ENCODE peak calls at places on chromosomes 7 and 10, in nine cellular contexts. One of them, this sample, is unnamed.

GRCh38 chr7:131578602-131579001 is 22.2 kb upstream of the PODXL start:
- DNase-seq in cardiac fibroblast: no peak
- DNase-seq in CD8-positive, alpha-beta T cell: no peak
- DNase-seq in GM23338: peak; percentile 40
- DNase-seq in fibroblast of the aortic adventitia: no peak
- DNase-seq in AG04450: no peak
- DNase-seq in fibroblast of mammary gland: no peak
- DNase-seq in A673: no peak
- DNase-seq in glutamatergic neuron: no peak
- DNase-seq in this sample: no peak

GRCh38 chr7:112938895-112939588 is 147.6 kb downstream of the GPR85 start:
- DNase-seq in fibroblast of mammary gland: peak; percentile 12
- DNase-seq in CD8-positive, alpha-beta T cell: peak; percentile 52
- DNase-seq in GM23338: peak; percentile 87
- DNase-seq in A673: peak; percentile 55
- DNase-seq in cardiac fibroblast: peak; percentile 25
- DNase-seq in AG04450: no peak
- DNase-seq in glutamatergic neuron: peak; percentile 57
- DNase-seq in fibroblast of the aortic adventitia: peak; percentile 28
- DNase-seq in this sample: peak; percentile 22

GRCh38 chr7:98202367-98203195 is 8.7 kb upstream of the BHLHA15 start:
- DNase-seq in A673: no peak
- DNase-seq in GM23338: no peak
- DNase-seq in CD8-positive, alpha-beta T cell: peak; percentile 81
- DNase-seq in fibroblast of the aortic adventitia: no peak
- DNase-seq in AG04450: no peak
- DNase-seq in cardiac fibroblast: no peak
- DNase-seq in fibroblast of mammary gland: no peak
- DNase-seq in glutamatergic neuron: no peak
- DNase-seq in this sample: no peak

GRCh38 chr7:33764752-33765451 is 140.4 kb upstream of the BMPER start:
- DNase-seq in fibroblast of mammary gland: peak; percentile 91
- DNase-seq in cardiac fibroblast: peak; percentile 91
- DNase-seq in glutamatergic neuron: no peak
- DNase-seq in AG04450: no peak
- DNase-seq in CD8-positive, alpha-beta T cell: no peak
- DNase-seq in A673: no peak
- DNase-seq in GM23338: no peak
- DNase-seq in fibroblast of the aortic adventitia: peak; percentile 100
- DNase-seq in this sample: no peak

GRCh38 chr7:27164381-27165088 is 802 bp downstream of the HOXA9 start:
- DNase-seq in GM23338: peak; percentile 72
- DNase-seq in glutamatergic neuron: peak; percentile 68
- DNase-seq in CD8-positive, alpha-beta T cell: no peak
- DNase-seq in cardiac fibroblast: no peak
- DNase-seq in fibroblast of mammary gland: peak; percentile 33
- DNase-seq in AG04450: no peak
- DNase-seq in A673: no peak
- DNase-seq in fibroblast of the aortic adventitia: no peak
- DNase-seq in this sample: peak; percentile 14

GRCh38 chr7:36180121-36180520 is 27.1 kb downstream of the EEPD1 start:
- DNase-seq in CD8-positive, alpha-beta T cell: no peak
- DNase-seq in cardiac fibroblast: no peak
- DNase-seq in AG04450: no peak
- DNase-seq in glutamatergic neuron: no peak
- DNase-seq in A673: no peak
- DNase-seq in fibroblast of the aortic adventitia: no peak
- DNase-seq in GM23338: no peak
- DNase-seq in fibroblast of mammary gland: no peak
- DNase-seq in this sample: no peak

GRCh38 chr10:101162677-101163076 is 31.6 kb downstream of the TLX1 start:
- DNase-seq in GM23338: no peak
- DNase-seq in glutamatergic neuron: no peak
- DNase-seq in fibroblast of mammary gland: no peak
- DNase-seq in A673: no peak
- DNase-seq in AG04450: no peak
- DNase-seq in cardiac fibroblast: no peak
- DNase-seq in CD8-positive, alpha-beta T cell: no peak
- DNase-seq in fibroblast of the aortic adventitia: no peak
- DNase-seq in this sample: no peak

GRCh38 chr7:152866791-152867481 is 107.4 kb downstream of the ACTR3B start:
- DNase-seq in glutamatergic neuron: no peak
- DNase-seq in AG04450: no peak
- DNase-seq in fibroblast of mammary gland: no peak
- DNase-seq in cardiac fibroblast: no peak
- DNase-seq in A673: no peak
- DNase-seq in CD8-positive, alpha-beta T cell: no peak
- DNase-seq in fibroblast of the aortic adventitia: no peak
- DNase-seq in GM23338: no peak
- DNase-seq in this sample: no peak

GRCh38 chr7:6705959-6706665 is 635 bp downstream of the ZNF12 start:
- DNase-seq in AG04450: no peak
- DNase-seq in glutamatergic neuron: peak; percentile 52
- DNase-seq in fibroblast of mammary gland: peak; percentile 36
- DNase-seq in GM23338: peak; percentile 35
- DNase-seq in fibroblast of the aortic adventitia: peak; percentile 25
- DNase-seq in A673: peak; percentile 38
- DNase-seq in cardiac fibroblast: peak; percentile 41
- DNase-seq in CD8-positive, alpha-beta T cell: peak; percentile 29
- DNase-seq in this sample: no peak

GRCh38 chr10:77608281-77608680 is 29.3 kb downstream of the KCNMA1 start:
- DNase-seq in AG04450: no peak
- DNase-seq in CD8-positive, alpha-beta T cell: no peak
- DNase-seq in glutamatergic neuron: no peak
- DNase-seq in GM23338: no peak
- DNase-seq in fibroblast of mammary gland: no peak
- DNase-seq in A673: no peak
- DNase-seq in fibroblast of the aortic adventitia: no peak
- DNase-seq in cardiac fibroblast: no peak
- DNase-seq in this sample: no peak

GRCh38 chr10:77605466-77605865 is 32.1 kb downstream of the KCNMA1 start:
- DNase-seq in cardiac fibroblast: no peak
- DNase-seq in glutamatergic neuron: no peak
- DNase-seq in A673: no peak
- DNase-seq in AG04450: no peak
- DNase-seq in CD8-positive, alpha-beta T cell: no peak
- DNase-seq in fibroblast of mammary gland: no peak
- DNase-seq in fibroblast of the aortic adventitia: no peak
- DNase-seq in GM23338: peak; percentile 44
- DNase-seq in this sample: no peak

GRCh38 chr10:77604941-77605351 is 32.7 kb downstream of the KCNMA1 start:
- DNase-seq in A673: no peak
- DNase-seq in cardiac fibroblast: no peak
- DNase-seq in fibroblast of the aortic adventitia: no peak
- DNase-seq in fibroblast of mammary gland: no peak
- DNase-seq in glutamatergic neuron: no peak
- DNase-seq in AG04450: no peak
- DNase-seq in CD8-positive, alpha-beta T cell: no peak
- DNase-seq in GM23338: no peak
- DNase-seq in this sample: no peak

GRCh38 chr10:77604063-77604462 is 33.5 kb downstream of the KCNMA1 start:
- DNase-seq in fibroblast of mammary gland: no peak
- DNase-seq in CD8-positive, alpha-beta T cell: no peak
- DNase-seq in AG04450: no peak
- DNase-seq in GM23338: no peak
- DNase-seq in glutamatergic neuron: no peak
- DNase-seq in fibroblast of the aortic adventitia: no peak
- DNase-seq in A673: no peak
- DNase-seq in cardiac fibroblast: no peak
- DNase-seq in this sample: no peak

GRCh38 chr10:77606751-77607150 is 30.9 kb downstream of the KCNMA1 start:
- DNase-seq in GM23338: peak; percentile 22
- DNase-seq in AG04450: no peak
- DNase-seq in fibroblast of the aortic adventitia: no peak
- DNase-seq in A673: no peak
- DNase-seq in fibroblast of mammary gland: no peak
- DNase-seq in cardiac fibroblast: no peak
- DNase-seq in CD8-positive, alpha-beta T cell: no peak
- DNase-seq in glutamatergic neuron: no peak
- DNase-seq in this sample: no peak
- TF ChIP-seq CTCF in GM23338: peak; percentile 46
- TF ChIP-seq CTCF in AG04450: no peak
- TF ChIP-seq CTCF in fibroblast of the aortic adventitia: no peak
- TF ChIP-seq CTCF in A673: no peak
- TF ChIP-seq CTCF in fibroblast of mammary gland: no peak
- TF ChIP-seq CTCF in cardiac fibroblast: no peak
- TF ChIP-seq CTCF in CD8-positive, alpha-beta T cell: no peak
- TF ChIP-seq CTCF in glutamatergic neuron: no peak
- TF ChIP-seq CTCF in this sample: no peak

GRCh38 chr7:21054427-21055133 is 267.9 kb upstream of the SP8 start:
- DNase-seq in AG04450: no peak
- DNase-seq in GM23338: no peak
- DNase-seq in CD8-positive, alpha-beta T cell: no peak
- DNase-seq in fibroblast of the aortic adventitia: no peak
- DNase-seq in glutamatergic neuron: no peak
- DNase-seq in fibroblast of mammary gland: no peak
- DNase-seq in cardiac fibroblast: peak; percentile 10
- DNase-seq in A673: no peak
- DNase-seq in this sample: no peak

GRCh38 chr7:21064698-21065648 is 278.3 kb upstream of the SP8 start:
- DNase-seq in fibroblast of mammary gland: no peak
- DNase-seq in fibroblast of the aortic adventitia: no peak
- DNase-seq in CD8-positive, alpha-beta T cell: no peak
- DNase-seq in AG04450: no peak
- DNase-seq in GM23338: no peak
- DNase-seq in cardiac fibroblast: peak; percentile 37
- DNase-seq in glutamatergic neuron: no peak
- DNase-seq in A673: no peak
- DNase-seq in this sample: no peak

GRCh38 chr7:21063106-21063505 is 276.4 kb upstream of the SP8 start:
- DNase-seq in GM23338: no peak
- DNase-seq in glutamatergic neuron: no peak
- DNase-seq in fibroblast of the aortic adventitia: no peak
- DNase-seq in AG04450: no peak
- DNase-seq in CD8-positive, alpha-beta T cell: no peak
- DNase-seq in cardiac fibroblast: peak; percentile 3
- DNase-seq in fibroblast of mammary gland: no peak
- DNase-seq in A673: no peak
- DNase-seq in this sample: no peak

DNA sequence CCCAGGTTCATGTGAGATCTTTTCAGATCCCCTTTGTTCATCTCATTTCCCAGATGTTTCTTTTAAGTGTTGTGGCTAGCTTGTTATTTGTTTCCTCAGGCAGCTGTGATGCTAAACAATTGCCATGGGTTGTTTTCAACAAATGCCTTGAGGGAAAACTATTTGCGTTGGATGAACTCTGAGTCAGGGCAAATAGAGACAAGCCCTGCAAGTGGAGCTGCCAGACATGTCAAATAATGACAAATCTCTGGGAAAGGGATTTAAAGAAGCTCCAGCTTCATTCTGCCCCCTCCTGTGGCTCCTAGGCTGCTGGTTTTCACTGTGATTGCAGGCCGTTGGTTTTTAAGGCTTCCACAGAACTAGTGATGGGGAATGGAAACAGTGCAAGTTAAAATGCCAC is 272.4 kb upstream of the SP8 start:
- DNase-seq in CD8-positive, alpha-beta T cell: no peak
- DNase-seq in GM23338: no peak
- DNase-seq in A673: no peak
- DNase-seq in fibroblast of mammary gland: no peak
- DNase-seq in glutamatergic neuron: no peak
- DNase-seq in cardiac fibroblast: no peak
- DNase-seq in AG04450: no peak
- DNase-seq in fibroblast of the aortic adventitia: no peak
- DNase-seq in this sample: no peak
- TF ChIP-seq CTCF in CD8-positive, alpha-beta T cell: no peak
- TF ChIP-seq CTCF in GM23338: no peak
- TF ChIP-seq CTCF in A673: no peak
- TF ChIP-seq CTCF in fibroblast of mammary gland: no peak
- TF ChIP-seq CTCF in glutamatergic neuron: no peak
- TF ChIP-seq CTCF in cardiac fibroblast: no peak
- TF ChIP-seq CTCF in AG04450: no peak
- TF ChIP-seq CTCF in fibroblast of the aortic adventitia: no peak
- TF ChIP-seq CTCF in this sample: no peak

DNA sequence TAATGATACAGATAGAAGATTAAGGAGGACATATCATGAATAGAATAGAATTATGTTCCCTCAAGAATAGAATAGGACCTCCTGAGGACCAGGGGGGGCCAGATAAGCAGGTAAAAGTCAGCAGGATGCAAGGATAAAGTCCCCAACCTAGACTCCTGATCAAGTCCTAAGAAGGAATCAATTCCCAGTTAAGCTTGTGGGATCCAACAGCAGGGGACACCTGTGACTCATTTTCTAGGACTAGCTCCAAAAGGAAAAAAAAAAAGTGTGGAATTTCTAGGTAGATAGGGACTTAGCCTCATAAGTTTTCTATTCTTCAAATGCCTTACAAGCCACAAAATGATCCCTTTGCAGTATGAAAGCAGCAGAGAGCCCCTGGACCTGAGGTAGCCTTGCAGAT is 336.2 kb downstream of the WDR11 start:
- DNase-seq in CD8-positive, alpha-beta T cell: no peak
- DNase-seq in AG04450: no peak
- DNase-seq in glutamatergic neuron: no peak
- DNase-seq in A673: no peak
- DNase-seq in fibroblast of the aortic adventitia: no peak
- DNase-seq in fibroblast of mammary gland: no peak
- DNase-seq in cardiac fibroblast: no peak
- DNase-seq in GM23338: no peak
- DNase-seq in this sample: no peak
- TF ChIP-seq CTCF in CD8-positive, alpha-beta T cell: no peak
- TF ChIP-seq CTCF in AG04450: no peak
- TF ChIP-seq CTCF in glutamatergic neuron: no peak
- TF ChIP-seq CTCF in A673: no peak
- TF ChIP-seq CTCF in fibroblast of the aortic adventitia: no peak
- TF ChIP-seq CTCF in fibroblast of mammary gland: no peak
- TF ChIP-seq CTCF in cardiac fibroblast: no peak
- TF ChIP-seq CTCF in GM23338: no peak
- TF ChIP-seq CTCF in this sample: no peak

DNA sequence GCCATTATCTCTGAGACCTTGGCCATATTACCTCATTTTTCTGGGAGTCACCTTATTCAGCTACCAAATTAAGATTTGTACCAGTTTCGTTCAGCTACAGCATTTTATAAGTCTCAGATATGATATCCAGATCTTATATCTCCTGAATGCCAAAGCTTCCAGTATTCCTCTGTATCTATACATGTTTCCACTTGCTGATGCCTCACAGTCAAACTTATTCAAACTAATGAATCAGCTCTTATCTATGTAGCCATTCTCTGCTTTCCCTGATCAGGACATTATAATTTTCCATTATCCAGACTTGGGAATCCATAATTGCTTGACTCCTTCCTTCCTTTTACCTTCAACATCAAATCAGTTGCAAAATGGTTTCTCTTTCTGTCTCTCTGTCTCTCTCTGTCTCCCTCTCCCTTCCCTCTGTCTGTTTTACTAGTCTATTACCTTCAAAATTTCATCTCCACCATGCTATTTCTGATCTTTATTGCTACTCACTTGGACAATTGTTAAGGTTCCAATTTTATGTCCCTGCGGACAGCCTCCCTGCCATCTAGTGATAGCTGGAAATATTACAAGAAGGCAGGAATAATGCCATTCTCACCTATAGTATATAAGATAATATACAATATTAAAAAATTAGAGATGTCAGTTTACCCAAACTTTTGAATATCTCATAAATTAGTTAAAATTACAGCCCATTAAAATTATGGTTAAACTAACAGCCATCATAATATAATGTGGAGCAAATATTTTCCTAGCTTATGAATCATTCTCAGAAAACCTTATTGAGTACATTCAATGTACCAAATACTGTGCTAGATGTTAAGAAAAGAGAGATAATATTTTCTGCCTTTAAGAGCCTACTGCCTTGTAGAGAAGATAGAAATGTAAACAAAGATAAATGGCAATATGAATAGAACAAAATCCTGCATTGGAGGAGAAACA is 89.8 kb downstream of the PCLO start:
- DNase-seq in A673: peak; percentile 7
- DNase-seq in fibroblast of the aortic adventitia: no peak
- DNase-seq in cardiac fibroblast: no peak
- DNase-seq in fibroblast of mammary gland: no peak
- DNase-seq in glutamatergic neuron: no peak
- DNase-seq in GM23338: no peak
- DNase-seq in CD8-positive, alpha-beta T cell: no peak
- DNase-seq in AG04450: no peak
- DNase-seq in this sample: no peak
- TF ChIP-seq CTCF in A673: peak; percentile 58
- TF ChIP-seq CTCF in fibroblast of the aortic adventitia: no peak
- TF ChIP-seq CTCF in cardiac fibroblast: no peak
- TF ChIP-seq CTCF in fibroblast of mammary gland: no peak
- TF ChIP-seq CTCF in glutamatergic neuron: no peak
- TF ChIP-seq CTCF in GM23338: peak; percentile 52
- TF ChIP-seq CTCF in CD8-positive, alpha-beta T cell: no peak
- TF ChIP-seq CTCF in AG04450: peak; percentile 18
- TF ChIP-seq CTCF in this sample: peak; percentile 37

This sample was measured in left ventricle myocardium inferior.